ENCODE peak calls at places on chromosomes 12 and 14, in eight cellular contexts. N is psoas muscle, V is body of pancreas, C is gastrocnemius medialis, U is heart left ventricle, I is keratinocyte, T is prostate gland, W is hepatocyte. B is an unnamed sample.

GRCh38 chr12:67442347-67442841 is 173.2 kb downstream of the CAND1 start:
- DNase-seq in N (no peak), V (peak; percentile 74), C (peak; percentile 46), U (peak; percentile 33), I (no peak), T (no peak), W (no peak), B (no peak)

GRCh38 chr12:20206410-20206809 is 161.9 kb upstream of the PDE3A start:
- DNase-seq in N (no peak), V (no peak), C (no peak), U (no peak), I (no peak), T (no peak), W (no peak), B (no peak)

GRCh38 chr12:3592856-3593625 is 102.0 kb downstream of the PRMT8 start:
- DNase-seq in N (no peak), V (no peak), C (no peak), U (no peak), I (no peak), T (no peak), W (no peak), B (no peak)

GRCh38 chr14:51776102-51776894 is 84.1 kb upstream of the GNG2 start:
- DNase-seq in N (peak; percentile 36), V (peak; percentile 49), C (peak; percentile 12), U (peak; percentile 60), I (no peak), T (peak; percentile 25), W (peak; percentile 73), B (peak; percentile 64)

GRCh38 chr12:90211017-90211416 is 502.4 kb upstream of the ATP2B1 start:
- DNase-seq in N (no peak), V (no peak), C (no peak), U (no peak), I (peak; percentile 42), T (no peak), W (peak; percentile 19), B (no peak)

GRCh38 chr14:64763801-64764511 is 59.7 kb downstream of the PLEKHG3 start:
- DNase-seq in N (no peak), V (no peak), C (no peak), U (peak; percentile 36), I (no peak), T (no peak), W (peak; percentile 40), B (no peak)

GRCh38 chr12:119415714-119416113 is 81.2 kb downstream of the CCDC60 start:
- DNase-seq in N (no peak), V (no peak), C (no peak), U (no peak), I (no peak), T (no peak), W (no peak), B (no peak)

GRCh38 chr14:52563120-52563519 is 10.5 kb downstream of the GPR137C start:
- DNase-seq in N (no peak), V (no peak), C (no peak), U (no peak), I (no peak), T (no peak), W (no peak), B (no peak)

GRCh38 chr14:72839351-72839750 is 54.5 kb downstream of the DPF3 start:
- DNase-seq in N (no peak), V (no peak), C (no peak), U (no peak), I (no peak), T (no peak), W (no peak), B (no peak)

GRCh38 chr12:81758421-81759214 is 532 bp downstream of the PPFIA2 start:
- DNase-seq in N (peak; percentile 16), V (peak; percentile 13), C (no peak), U (peak; percentile 39), I (no peak), T (no peak), W (peak; percentile 54), B (no peak)

GRCh38 chr14:20597108-20597507 is 5.9 kb upstream of the RNASE12 start:
- DNase-seq in N (no peak), V (no peak), C (no peak), U (no peak), I (no peak), T (no peak), W (no peak), B (no peak)

GRCh38 chr12:8912910-8913309 is 1.4 kb upstream of the PHC1 start:
- DNase-seq in N (no peak), V (peak; percentile 23), C (no peak), U (no peak), I (peak; percentile 28), T (peak; percentile 75), W (peak; percentile 24), B (no peak)
- TF ChIP-seq CTCF in N (no peak), V (peak; percentile 38), C (no peak), U (peak; percentile 10), I (peak; percentile 18), T (no peak), W (no peak), B (no peak)

GRCh38 chr12:9868951-9869306 is 225 bp downstream of the CLEC2B start:
- DNase-seq in N (no peak), V (no peak), C (no peak), U (no peak), I (no peak), T (no peak), W (no peak), B (no peak)

GRCh38 chr12:9868271-9868815 is 811 bp downstream of the CLEC2B start:
- DNase-seq in N (no peak), V (no peak), C (no peak), U (no peak), I (no peak), T (no peak), W (no peak), B (no peak)

GRCh38 chr12:9869307-9870161 is at the start of gene CLEC2B:
- DNase-seq in N (no peak), V (no peak), C (no peak), U (no peak), I (peak; percentile 44), T (no peak), W (peak; percentile 13), B (no peak)

GRCh38 chr12:9872116-9872515 is 3.0 kb upstream of the CLEC2B start:
- DNase-seq in N (no peak), V (no peak), C (no peak), U (no peak), I (no peak), T (no peak), W (no peak), B (no peak)

DNA sequence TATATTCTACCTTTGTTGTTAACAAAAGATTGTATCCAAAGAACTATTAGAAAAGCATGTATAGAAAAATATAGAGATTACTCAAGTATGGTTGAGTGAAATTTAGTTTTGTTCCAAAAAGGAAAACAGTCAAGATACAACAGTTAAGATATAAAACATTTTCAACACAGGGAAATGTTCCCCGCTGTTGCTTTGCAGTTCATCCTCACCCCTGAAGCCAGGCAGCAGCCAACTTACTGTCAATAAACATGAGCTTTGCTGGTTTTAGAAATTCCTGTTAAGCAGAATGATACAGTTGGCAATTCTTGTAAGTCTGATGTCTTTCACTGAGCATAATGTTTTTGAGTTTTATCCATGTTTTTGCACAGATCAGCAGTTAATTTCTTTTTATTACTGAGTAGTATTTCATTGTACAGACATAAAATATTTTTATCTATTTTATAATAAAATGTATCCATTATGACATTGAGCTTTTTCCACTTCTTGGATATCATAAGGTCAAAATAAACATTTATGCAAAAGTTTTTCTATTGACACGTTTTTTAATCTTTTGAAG is 1.2 kb upstream of the CLEC2B start:
- DNase-seq in N (no peak), V (no peak), C (no peak), U (no peak), I (no peak), T (no peak), W (no peak), B (no peak)
- H3K27ac ChIP-seq in N (peak overlapping the region; percentile 86), V (no peak overlapping the region), C (peak overlapping the region; percentile 79), U (peak overlapping the region; percentile 92), I (peak overlapping the region; percentile 89), T (peak overlapping the region; percentile 73), W (peak overlapping the region; percentile 71), B (peak overlapping the region; percentile 74)

DNA sequence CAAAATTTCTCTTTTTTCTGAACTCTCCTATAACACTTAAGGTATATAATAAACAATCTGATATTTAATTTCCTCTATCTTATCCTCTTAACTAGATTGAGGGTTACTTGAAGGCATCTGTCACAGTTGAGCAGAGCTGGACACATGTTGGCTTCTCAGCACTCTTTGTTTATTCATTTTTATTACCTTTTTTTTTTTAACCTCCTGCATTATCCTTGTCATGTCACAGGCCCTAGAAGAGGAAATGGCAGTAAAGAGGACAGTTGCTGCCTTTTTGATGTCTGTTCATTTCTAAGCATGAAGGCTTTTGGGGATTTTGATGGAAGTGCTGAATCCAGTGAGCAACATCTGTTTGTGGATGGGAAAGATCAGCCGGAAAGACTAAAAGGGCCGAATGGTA is 32.5 kb upstream of the EVL start:
- DNase-seq in N (no peak), V (no peak), C (no peak), U (no peak), I (no peak), T (no peak), W (no peak), B (no peak)
- H3K4me1 ChIP-seq in N (peaks cover 7% of the 10 kb centered on the region), V (peaks cover 47% of the 10 kb centered on the region), C (peaks cover 9% of the 10 kb centered on the region), U (peaks cover 25% of the 10 kb centered on the region), I (peaks cover 43% of the 10 kb centered on the region), T (peaks cover 11% of the 10 kb centered on the region), W (peaks cover 37% of the 10 kb centered on the region), B (peaks cover 24% of the 10 kb centered on the region)

GRCh38 chr12:123388948-123389559 is 5.1 kb downstream of the KMT5A start:
- DNase-seq in N (peak; percentile 37), V (peak; percentile 15), C (no peak), U (no peak), I (no peak), T (no peak), W (no peak), B (no peak)

GRCh38 chr12:123387508-123388217 is 3.7 kb downstream of the KMT5A start:
- DNase-seq in N (no peak), V (peak; percentile 11), C (no peak), U (no peak), I (no peak), T (no peak), W (no peak), B (no peak)

GRCh38 chr12:123390415-123391093 is 6.6 kb downstream of the KMT5A start:
- DNase-seq in N (no peak), V (no peak), C (no peak), U (no peak), I (no peak), T (peak; percentile 41), W (no peak), B (no peak)

GRCh38 chr12:123389560-123390351 is 5.8 kb downstream of the KMT5A start:
- DNase-seq in N (peak; percentile 43), V (peak; percentile 67), C (peak; percentile 60), U (peak; percentile 75), I (no peak), T (peak; percentile 64), W (peak; percentile 72), B (no peak)

DNA sequence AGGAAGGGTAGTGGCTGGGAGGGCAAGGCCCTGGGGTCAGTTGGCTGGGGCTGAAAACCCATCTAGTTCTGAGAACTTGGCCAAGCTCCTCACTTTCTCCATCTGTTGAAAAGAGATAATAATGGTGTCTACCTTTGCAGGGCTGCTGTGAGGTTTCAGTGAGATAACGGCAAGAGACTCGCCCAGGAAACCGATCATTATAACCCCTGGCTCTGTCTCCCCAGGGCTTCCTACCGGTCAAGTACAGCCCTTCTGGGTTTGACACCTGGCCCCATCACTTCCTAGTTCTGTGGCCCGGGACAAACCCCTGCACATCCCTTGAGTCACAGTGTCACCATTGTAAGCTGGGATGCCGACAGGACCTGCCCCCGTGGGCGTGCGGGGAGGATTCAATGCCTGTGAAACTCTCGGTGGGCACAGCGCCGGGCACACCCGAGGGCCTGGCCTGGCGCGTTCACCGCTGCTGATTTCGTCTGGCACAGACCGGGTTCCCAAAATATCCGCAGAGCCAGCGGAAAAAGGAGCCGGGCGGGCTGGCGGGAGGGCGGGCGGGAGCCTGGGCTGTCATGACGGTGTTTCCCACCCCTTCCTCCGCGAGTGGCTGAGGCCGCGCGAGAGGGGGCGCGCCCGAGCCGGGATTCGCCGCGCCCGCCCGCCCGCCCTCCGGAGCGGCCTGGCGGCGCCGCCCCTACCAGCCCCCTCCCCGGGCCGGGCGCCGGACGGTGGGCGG is 4.5 kb downstream of the KMT5A start:
- DNase-seq in N (peak; percentile 83), V (peak; percentile 80), C (peak; percentile 63), U (peak; percentile 88), I (no peak), T (peak; percentile 75), W (peak; percentile 89), B (peak; percentile 80)
- TF ChIP-seq CTCF in N (no peak), V (no peak), C (no peak), U (no peak), I (no peak), T (peak; percentile 34), W (peak; percentile 2), B (peak; percentile 43)

B was measured in right atrium auricular region.